ENCODE peak calls at places on chromosomes 5 and 9, in four cellular contexts. One of them, this sample, is unnamed.

GRCh38 chr5:168793844-168794837 is 215.0 kb upstream of the PANK3 start:
- DNase-seq in H1: no peak
- DNase-seq in SK-N-SH: no peak
- DNase-seq in GM12878: no peak
- DNase-seq in this sample: no peak

GRCh38 chr9:118618091-118618490 is 751.1 kb downstream of the BRINP1 start:
- DNase-seq in SK-N-SH: no peak
- DNase-seq in H1: no peak
- DNase-seq in GM12878: no peak
- DNase-seq in this sample: no peak

GRCh38 chr5:72325566-72326297 is 5.6 kb downstream of the PTCD2 start:
- DNase-seq in SK-N-SH: no peak
- DNase-seq in GM12878: no peak
- DNase-seq in H1: no peak
- DNase-seq in this sample: no peak

GRCh38 chr9:114216081-114216480 is 60.7 kb downstream of the COL27A1 start:
- DNase-seq in H1: no peak
- DNase-seq in GM12878: no peak
- DNase-seq in SK-N-SH: peak; percentile 70
- DNase-seq in this sample: peak; percentile 42

GRCh38 chr5:37737326-37738056 is 102.3 kb downstream of the GDNF start:
- DNase-seq in SK-N-SH: no peak
- DNase-seq in GM12878: no peak
- DNase-seq in H1: no peak
- DNase-seq in this sample: no peak

GRCh38 chr9:126411948-126412284 is 85.3 kb downstream of the MVB12B start:
- DNase-seq in SK-N-SH: no peak
- DNase-seq in GM12878: no peak
- DNase-seq in H1: no peak
- DNase-seq in this sample: no peak

GRCh38 chr9:86794356-86795046 is 152.8 kb downstream of the GAS1 start:
- DNase-seq in H1: no peak
- DNase-seq in SK-N-SH: peak; percentile 37
- DNase-seq in GM12878: no peak
- DNase-seq in this sample: no peak

GRCh38 chr9:17509698-17510097 is 69.2 kb upstream of the SH3GL2 start:
- DNase-seq in H1: no peak
- DNase-seq in GM12878: no peak
- DNase-seq in SK-N-SH: no peak
- DNase-seq in this sample: no peak

DNA sequence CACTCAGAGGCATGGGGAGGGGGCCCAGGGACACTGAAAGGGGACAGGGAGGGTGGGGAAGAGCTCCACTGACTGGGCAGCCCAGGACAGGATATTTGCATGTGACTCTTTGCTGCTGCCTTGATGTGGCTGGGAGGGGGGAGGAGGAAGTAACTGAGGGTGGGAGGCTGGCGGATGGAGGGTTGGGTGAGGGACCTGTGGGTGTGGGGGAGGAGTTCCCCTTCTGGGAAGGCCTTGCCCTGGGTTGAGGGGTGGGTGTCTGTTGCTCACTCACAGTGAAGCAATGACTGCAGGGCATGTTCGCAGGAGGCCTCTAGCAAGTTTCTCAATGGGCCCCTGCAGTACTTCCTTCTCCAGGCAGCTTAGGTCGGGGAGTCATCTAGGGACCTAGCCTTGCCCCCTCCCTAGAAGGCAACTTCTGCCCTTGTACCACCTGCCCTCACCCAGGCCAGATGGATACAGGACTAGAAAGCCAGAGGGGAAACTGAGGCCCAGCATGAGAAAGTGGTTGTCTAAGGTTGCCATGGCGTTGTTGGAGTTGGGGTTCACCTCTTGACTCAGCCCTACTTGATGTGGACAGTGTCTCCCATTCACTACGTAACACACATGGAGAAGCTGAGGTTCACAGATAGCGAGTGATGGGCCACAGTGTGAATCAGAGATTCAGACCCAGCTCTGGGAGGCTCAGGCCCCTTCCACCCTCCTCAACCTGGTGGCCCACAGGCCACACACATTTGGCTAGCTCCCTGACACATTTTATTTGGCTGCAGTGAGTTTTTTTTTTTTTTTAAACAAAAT is 3.0 kb downstream of the GRK6 start:
- DNase-seq in SK-N-SH: no peak
- DNase-seq in GM12878: peak; percentile 72
- DNase-seq in H1: no peak
- DNase-seq in this sample: no peak
- TF ChIP-seq JUND in SK-N-SH: no peak
- TF ChIP-seq JUND in GM12878: no peak
- TF ChIP-seq JUND in H1: no peak
- TF ChIP-seq JUND in this sample: no peak

GRCh38 chr5:171806976-171807823 is 21.6 kb downstream of the SMIM23 start:
- DNase-seq in H1: no peak
- DNase-seq in GM12878: no peak
- DNase-seq in SK-N-SH: no peak
- DNase-seq in this sample: no peak
- TF ChIP-seq JUND in H1: no peak
- TF ChIP-seq JUND in GM12878: no peak
- TF ChIP-seq JUND in SK-N-SH: no peak
- TF ChIP-seq JUND in this sample: no peak

DNA sequence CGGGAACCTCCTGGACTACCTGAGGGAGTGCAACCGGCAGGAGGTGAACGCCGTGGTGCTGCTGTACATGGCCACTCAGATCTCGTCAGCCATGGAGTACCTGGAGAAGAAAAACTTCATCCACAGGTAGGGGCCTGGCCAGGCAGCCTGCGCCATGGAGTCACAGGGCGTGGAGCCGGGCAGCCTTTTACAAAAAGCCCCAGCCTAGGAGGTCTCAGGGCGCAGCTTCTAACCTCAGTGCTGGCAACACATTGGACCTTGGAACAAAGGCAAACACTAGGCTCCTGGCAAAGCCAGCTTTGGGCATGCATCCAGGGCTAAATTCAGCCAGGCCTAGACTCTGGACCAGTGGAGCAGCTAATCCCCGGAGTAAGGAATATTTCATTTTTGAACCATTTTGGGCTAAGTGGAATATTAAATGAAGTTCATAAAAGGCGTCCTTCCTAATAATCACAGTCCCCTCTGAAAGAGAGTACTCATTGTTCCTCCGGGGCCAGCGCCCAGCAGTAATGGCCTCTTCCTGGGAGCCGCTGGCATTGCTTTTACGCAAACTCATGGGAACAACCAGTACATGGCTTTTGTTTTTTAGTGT is 23.6 kb downstream of the QRFP start:
- DNase-seq in SK-N-SH: no peak
- DNase-seq in H1: no peak
- DNase-seq in GM12878: no peak
- DNase-seq in this sample: no peak
- TF ChIP-seq JUND in SK-N-SH: no peak
- TF ChIP-seq JUND in H1: no peak
- TF ChIP-seq JUND in GM12878: no peak
- TF ChIP-seq JUND in this sample: no peak

GRCh38 chr5:50767588-50767987 is 101.2 kb downstream of the PARP8 start:
- DNase-seq in SK-N-SH: no peak
- DNase-seq in H1: no peak
- DNase-seq in GM12878: no peak
- DNase-seq in this sample: no peak
- TF ChIP-seq JUND in SK-N-SH: peak; percentile 13
- TF ChIP-seq JUND in H1: no peak
- TF ChIP-seq JUND in GM12878: no peak
- TF ChIP-seq JUND in this sample: no peak

GRCh38 chr5:119389288-119390065 is 33.7 kb downstream of the TNFAIP8 start:
- DNase-seq in H1: no peak
- DNase-seq in SK-N-SH: no peak
- DNase-seq in GM12878: no peak
- DNase-seq in this sample: no peak
- TF ChIP-seq JUND in H1: no peak
- TF ChIP-seq JUND in SK-N-SH: no peak
- TF ChIP-seq JUND in GM12878: no peak
- TF ChIP-seq JUND in this sample: no peak

GRCh38 chr5:87125796-87126195 is 141.9 kb upstream of the RASA1 start:
- DNase-seq in GM12878: no peak
- DNase-seq in H1: no peak
- DNase-seq in SK-N-SH: no peak
- DNase-seq in this sample: no peak

GRCh38 chr5:87122171-87122977 is 145.3 kb upstream of the RASA1 start:
- DNase-seq in SK-N-SH: no peak
- DNase-seq in GM12878: no peak
- DNase-seq in H1: no peak
- DNase-seq in this sample: no peak

GRCh38 chr5:87120518-87121314 is 147.0 kb upstream of the RASA1 start:
- DNase-seq in H1: no peak
- DNase-seq in GM12878: no peak
- DNase-seq in SK-N-SH: no peak
- DNase-seq in this sample: peak; percentile 15

GRCh38 chr5:87119588-87119987 is 148.1 kb upstream of the RASA1 start:
- DNase-seq in SK-N-SH: no peak
- DNase-seq in GM12878: no peak
- DNase-seq in H1: no peak
- DNase-seq in this sample: no peak

DNA sequence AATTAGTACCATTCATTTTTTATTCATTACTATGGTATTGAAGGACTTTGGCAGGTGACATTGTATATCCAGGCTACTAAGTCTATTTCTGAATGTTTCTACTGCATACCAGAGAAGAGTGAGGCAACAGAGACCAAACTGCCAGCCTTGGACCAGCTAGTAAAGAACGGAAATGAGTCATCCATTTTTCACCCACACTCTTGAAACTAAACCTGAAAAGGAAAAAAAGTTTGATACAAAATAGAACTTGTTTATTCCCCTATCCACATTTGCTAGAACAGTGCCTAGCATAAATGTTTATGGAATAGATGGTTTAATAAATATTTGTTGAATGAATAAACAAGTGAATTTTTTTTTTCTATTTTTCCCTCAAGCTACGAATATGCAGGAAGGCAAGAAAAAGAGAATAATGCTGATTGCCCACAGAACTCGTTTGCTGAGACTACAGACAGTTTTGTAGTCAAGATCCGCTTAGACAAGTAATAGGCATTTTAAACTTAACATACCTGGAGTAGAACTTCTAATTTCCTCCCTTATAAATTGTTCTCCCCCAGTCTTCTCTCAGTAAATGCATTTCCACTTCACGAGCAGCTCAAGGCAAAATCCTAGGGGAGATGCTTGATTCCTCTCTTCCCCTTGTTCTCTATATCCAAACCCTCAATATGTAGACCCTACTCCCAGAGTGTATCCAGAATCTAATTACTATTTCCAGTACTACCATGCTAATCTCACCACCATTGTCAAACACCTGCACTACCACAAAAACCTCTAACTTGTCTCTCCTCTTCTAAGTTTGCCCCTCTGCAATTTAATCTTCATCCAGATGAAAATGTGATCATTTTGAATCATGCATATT is 146.1 kb upstream of the RASA1 start:
- DNase-seq in SK-N-SH: no peak
- DNase-seq in H1: no peak
- DNase-seq in GM12878: peak; percentile 75
- DNase-seq in this sample: no peak
- TF ChIP-seq JUND in SK-N-SH: peak; percentile 93
- TF ChIP-seq JUND in H1: no peak
- TF ChIP-seq JUND in GM12878: peak; percentile 67
- TF ChIP-seq JUND in this sample: no peak

GRCh38 chr9:130824079-130824478 is 11.0 kb upstream of the ABL1 start:
- DNase-seq in SK-N-SH: no peak
- DNase-seq in H1: no peak
- DNase-seq in GM12878: no peak
- DNase-seq in this sample: no peak
- TF ChIP-seq JUND in SK-N-SH: no peak
- TF ChIP-seq JUND in H1: no peak
- TF ChIP-seq JUND in GM12878: no peak
- TF ChIP-seq JUND in this sample: no peak

DNA sequence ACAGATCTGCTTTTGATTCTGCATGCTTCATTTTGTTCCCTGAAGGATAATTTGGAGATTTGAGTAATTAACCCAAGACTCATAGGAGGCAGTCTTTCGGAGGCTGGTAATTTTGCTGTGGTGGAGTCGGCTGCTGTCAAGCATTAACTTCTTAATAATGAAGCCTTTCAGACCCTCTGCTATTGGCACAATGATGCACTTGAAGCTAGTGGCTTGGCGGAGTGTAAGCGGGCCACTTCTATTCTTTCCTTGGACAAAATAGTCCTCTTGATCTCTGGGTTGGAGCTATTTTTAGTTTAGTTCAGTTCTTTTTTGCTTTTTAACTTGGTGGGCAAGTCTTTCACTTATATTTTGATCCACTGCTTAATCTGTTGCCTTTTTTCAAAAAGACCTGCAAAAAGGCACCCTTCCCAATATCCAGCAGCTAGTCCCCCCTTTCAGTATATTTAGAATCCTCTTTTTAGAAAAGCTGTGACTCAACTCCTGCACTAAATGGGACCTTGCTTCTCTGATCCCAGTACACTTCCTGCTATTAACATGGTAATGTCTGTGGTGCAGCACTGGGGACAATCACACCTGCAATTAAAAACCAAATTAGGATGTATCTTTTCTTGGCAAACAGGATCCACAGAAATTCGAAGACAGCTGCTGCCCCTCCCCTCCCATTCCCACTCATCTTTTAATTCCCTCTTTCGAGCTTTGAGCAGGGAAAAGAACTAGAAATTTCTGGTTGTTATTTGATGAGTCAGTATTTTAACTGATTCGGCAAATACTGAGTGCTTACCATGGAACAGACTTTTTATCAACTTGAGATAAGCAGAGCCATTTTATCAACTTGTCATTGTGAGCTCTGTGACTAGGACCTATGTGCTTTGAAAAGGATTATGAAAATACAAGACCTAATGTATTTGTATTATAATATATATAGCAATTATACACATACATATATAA is 169.4 kb upstream of the ANKRD55 start:
- DNase-seq in SK-N-SH: peak; percentile 35
- DNase-seq in H1: no peak
- DNase-seq in GM12878: no peak
- DNase-seq in this sample: no peak
- TF ChIP-seq JUND in SK-N-SH: no peak
- TF ChIP-seq JUND in H1: no peak
- TF ChIP-seq JUND in GM12878: no peak
- TF ChIP-seq JUND in this sample: no peak

DNA sequence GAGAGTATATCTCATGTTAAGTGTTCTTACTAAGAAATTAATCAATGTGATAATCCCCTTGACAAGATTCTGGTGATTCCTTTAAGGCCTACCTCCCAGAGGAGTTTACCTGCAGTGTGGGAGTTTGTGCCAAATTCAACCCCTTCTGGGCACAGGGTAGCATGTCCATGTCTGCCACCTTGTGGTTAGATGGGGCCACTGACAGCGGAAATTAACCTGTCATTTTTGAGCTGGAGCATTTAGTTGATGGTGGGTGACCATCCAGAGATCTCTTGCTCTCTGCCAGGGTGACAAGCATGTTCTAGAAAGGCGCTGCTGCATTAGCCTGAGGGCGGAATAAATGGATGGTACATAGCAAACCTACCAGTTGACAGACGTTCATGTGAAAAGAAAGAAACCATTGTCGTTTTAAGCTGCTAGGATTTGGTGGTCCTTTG is 132.2 kb downstream of the FBXO4 start:
- DNase-seq in SK-N-SH: peak; percentile 46
- DNase-seq in GM12878: peak; percentile 20
- DNase-seq in H1: peak; percentile 31
- DNase-seq in this sample: peak; percentile 49
- TF ChIP-seq JUND in SK-N-SH: no peak
- TF ChIP-seq JUND in GM12878: no peak
- TF ChIP-seq JUND in H1: no peak
- TF ChIP-seq JUND in this sample: peak; percentile 72